ENCODE peak calls at places on chromosomes 11 and 22, in ten cellular contexts. S, D, B, M, H, P, G, X, Z and L are unnamed samples.

GRCh38 chr22:49670610-49671330 is 156.9 kb downstream of the BRD1 start:
- DNase-seq in S (peak; percentile 74), D (no peak), B (no peak), M (no peak), H (no peak), P (no peak), G (no peak), X (peak; percentile 23), Z (no peak), L (no peak)

GRCh38 chr11:28863422-28863821 is 755.2 kb downstream of the METTL15 start:
- DNase-seq in S (no peak), D (no peak), B (no peak), M (no peak), H (no peak), P (no peak), G (no peak), X (no peak), Z (no peak), L (no peak)

GRCh38 chr11:134761361-134761760 is 349.3 kb upstream of the B3GAT1 start:
- DNase-seq in S (no peak), D (no peak), B (no peak), M (no peak), H (no peak), P (no peak), G (peak; percentile 19), X (no peak), Z (no peak), L (no peak)

GRCh38 chr11:68398870-68399865 is 61.4 kb upstream of the PPP6R3 start:
- DNase-seq in S (no peak), D (no peak), B (no peak), M (no peak), H (no peak), P (no peak), G (no peak), X (peak; percentile 43), Z (no peak), L (no peak)

GRCh38 chr22:23166038-23166831 is 14.1 kb upstream of the BCR start:
- DNase-seq in S (no peak), D (no peak), B (no peak), M (no peak), H (no peak), P (no peak), G (no peak), X (no peak), Z (no peak), L (no peak)

GRCh38 chr22:38016182-38017078 is 32.1 kb upstream of the SOX10 start:
- DNase-seq in S (no peak), D (no peak), B (no peak), M (peak; percentile 58), H (no peak), P (peak; percentile 35), G (peak; percentile 32), X (peak; percentile 70), Z (no peak), L (no peak)

GRCh38 chr22:34105461-34106062 is 185.3 kb upstream of the LARGE1 start:
- DNase-seq in S (no peak), D (peak; percentile 2), B (peak; percentile 16), M (no peak), H (no peak), P (no peak), G (peak; percentile 40), X (peak; percentile 81), Z (no peak), L (no peak)

GRCh38 chr11:21969841-21970240 is 223.0 kb upstream of the ANO5 start:
- DNase-seq in S (no peak), D (no peak), B (no peak), M (no peak), H (no peak), P (no peak), G (no peak), X (no peak), Z (no peak), L (no peak)

GRCh38 chr11:379205-380094 is 10.2 kb downstream of the B4GALNT4 start:
- DNase-seq in S (no peak), D (no peak), B (no peak), M (no peak), H (no peak), P (no peak), G (no peak), X (no peak), Z (no peak), L (no peak)

GRCh38 chr11:45713573-45713972 is 48.2 kb upstream of the CHST1 start:
- DNase-seq in S (no peak), D (no peak), B (no peak), M (no peak), H (no peak), P (no peak), G (no peak), X (no peak), Z (no peak), L (no peak)

GRCh38 chr11:111414267-111414931 is 35.3 kb upstream of the POU2AF1 start:
- DNase-seq in S (no peak), D (no peak), B (peak; percentile 61), M (no peak), H (no peak), P (no peak), G (no peak), X (no peak), Z (no peak), L (no peak)

GRCh38 chr11:76553554-76554476 is 109.0 kb downstream of the EMSY start:
- DNase-seq in S (no peak), D (no peak), B (no peak), M (no peak), H (no peak), P (no peak), G (no peak), X (no peak), Z (no peak), L (no peak)

GRCh38 chr11:127345819-127346459 is 345.4 kb upstream of the KIRREL3 start:
- DNase-seq in S (no peak), D (peak; percentile 25), B (peak; percentile 49), M (peak; percentile 33), H (no peak), P (peak; percentile 10), G (no peak), X (no peak), Z (no peak), L (no peak)

GRCh38 chr11:2781413-2782274 is 81.8 kb upstream of the KCNQ1OT1 start:
- DNase-seq in S (peak; percentile 75), D (no peak), B (no peak), M (peak; percentile 21), H (peak; percentile 3), P (no peak), G (peak; percentile 27), X (peak; percentile 55), Z (no peak), L (peak; percentile 92)

GRCh38 chr11:119372260-119373058 is 9.0 kb downstream of the USP2 start:
- DNase-seq in S (no peak), D (no peak), B (no peak), M (no peak), H (no peak), P (no peak), G (no peak), X (no peak), Z (no peak), L (no peak)

GRCh38 chr11:34830035-34830434 is 86.1 kb downstream of the APIP start:
- DNase-seq in S (no peak), D (no peak), B (no peak), M (no peak), H (no peak), P (no peak), G (no peak), X (no peak), Z (no peak), L (no peak)

GRCh38 chr22:38214248-38215056 is 12.7 kb downstream of the MAFF start:
- DNase-seq in S (no peak), D (no peak), B (peak; percentile 72), M (peak; percentile 49), H (peak; percentile 54), P (peak; percentile 58), G (peak; percentile 63), X (peak; percentile 63), Z (peak; percentile 69), L (no peak)

GRCh38 chr22:41687901-41688364 is 734 bp downstream of the SNU13 start:
- DNase-seq in S (no peak), D (no peak), B (peak; percentile 41), M (peak; percentile 22), H (no peak), P (peak; percentile 22), G (no peak), X (no peak), Z (no peak), L (no peak)

GRCh38 chr11:16891964-16892363 is 122.2 kb downstream of the PLEKHA7 start:
- DNase-seq in S (no peak), D (no peak), B (no peak), M (peak; percentile 70), H (no peak), P (peak; percentile 80), G (no peak), X (no peak), Z (no peak), L (no peak)

DNA sequence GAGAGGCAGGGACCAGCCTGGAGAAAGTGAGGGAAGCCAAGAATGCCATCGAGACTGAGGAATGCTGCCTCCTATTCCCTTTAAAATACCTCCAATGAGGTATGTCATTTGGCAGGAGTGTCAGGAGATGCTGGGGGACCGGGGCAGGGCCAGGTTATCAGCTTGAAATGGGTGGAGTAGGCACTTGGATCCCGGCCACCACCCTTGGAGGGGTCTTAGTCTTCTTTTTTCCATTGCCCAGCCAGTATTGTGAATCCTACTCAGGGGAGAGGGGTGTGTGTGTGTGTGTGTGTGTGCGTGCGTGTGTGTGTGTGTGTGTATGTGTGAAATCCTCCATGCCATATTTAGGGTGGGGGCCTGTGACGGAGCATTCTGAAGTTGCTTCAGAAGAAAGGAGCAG is 116.2 kb downstream of the ZBTB16 start:
- DNase-seq in S (no peak), D (no peak), B (no peak), M (no peak), H (no peak), P (no peak), G (no peak), X (no peak), Z (no peak), L (no peak)
- H3K4me1 ChIP-seq in S (peaks cover 96% of the 10 kb centered on the region), D (no peaks in the 10 kb centered on the region), B (peaks cover 26% of the 10 kb centered on the region), M (no peaks in the 10 kb centered on the region), H (peaks cover 81% of the 10 kb centered on the region), P (no peaks in the 10 kb centered on the region), G (peaks cover 71% of the 10 kb centered on the region), X (peaks cover 99% of the 10 kb centered on the region), Z (peaks cover 78% of the 10 kb centered on the region), L (peaks cover 95% of the 10 kb centered on the region)

GRCh38 chr11:65003282-65003681 is 6.5 kb upstream of the BATF2 start:
- DNase-seq in S (no peak), D (no peak), B (no peak), M (peak; percentile 66), H (no peak), P (peak; percentile 39), G (no peak), X (no peak), Z (no peak), L (no peak)
- H3K4me1 ChIP-seq in S (no peaks in the 10 kb centered on the region), D (peaks cover 34% of the 10 kb centered on the region), B (no peaks in the 10 kb centered on the region), M (peaks cover 5% of the 10 kb centered on the region), H (no peaks in the 10 kb centered on the region), P (peaks cover 13% of the 10 kb centered on the region), G (no peaks in the 10 kb centered on the region), X (no peaks in the 10 kb centered on the region), Z (peaks cover 9% of the 10 kb centered on the region), L (no peaks in the 10 kb centered on the region)

GRCh38 chr11:9851366-9851765 is 187.5 kb downstream of the SWAP70 start:
- DNase-seq in S (no peak), D (no peak), B (no peak), M (peak; percentile 41), H (no peak), P (peak; percentile 65), G (no peak), X (no peak), Z (no peak), L (no peak)
- H3K4me1 ChIP-seq in S (no peaks in the 10 kb centered on the region), D (peaks cover 10% of the 10 kb centered on the region), B (no peaks in the 10 kb centered on the region), M (peaks cover 12% of the 10 kb centered on the region), H (no peaks in the 10 kb centered on the region), P (peaks cover 5% of the 10 kb centered on the region), G (no peaks in the 10 kb centered on the region), X (no peaks in the 10 kb centered on the region), Z (no peaks in the 10 kb centered on the region), L (no peaks in the 10 kb centered on the region)

GRCh38 chr11:92709329-92709728 is 260.1 kb upstream of the MTNR1B start:
- DNase-seq in S (no peak), D (no peak), B (no peak), M (no peak), H (no peak), P (no peak), G (no peak), X (no peak), Z (no peak), L (no peak)
- H3K4me1 ChIP-seq in S (peaks cover 12% of the 10 kb centered on the region), D (no peaks in the 10 kb centered on the region), B (no peaks in the 10 kb centered on the region), M (no peaks in the 10 kb centered on the region), H (no peaks in the 10 kb centered on the region), P (no peaks in the 10 kb centered on the region), G (peaks cover 16% of the 10 kb centered on the region), X (peaks cover 22% of the 10 kb centered on the region), Z (no peaks in the 10 kb centered on the region), L (no peaks in the 10 kb centered on the region)